ENCODE peak calls at places on chromosomes 6 and 20, in eight cellular contexts. L is HepG2, X is kidney, R is right atrium auricular region, C is putamen, G is neuronal stem cell, H is GF-D8, I is right lobe of liver. K is an unnamed sample.

GRCh38 chr6:166515072-166515810 is 71.2 kb downstream of the RAMACL start:
- DNase-seq in L (peak), X (no peak), R (no peak), C (no peak), G (no peak), H (no peak), I (no peak), K (no peak)

GRCh38 chr20:50930139-50931047 is 844 bp downstream of the ADNP start:
- DNase-seq in L (no peak), X (peak), R (no peak), C (peak), G (peak), H (no peak), I (peak), K (peak)

GRCh38 chr6:160462551-160463109 is 114.5 kb downstream of the SLC22A3 start:
- DNase-seq in L (no peak), X (no peak), R (no peak), C (no peak), G (no peak), H (peak), I (no peak), K (no peak)

GRCh38 chr6:44267252-44267651 is 1.9 kb upstream of the NFKBIE start:
- DNase-seq in L (no peak), X (no peak), R (no peak), C (no peak), G (no peak), H (no peak), I (no peak), K (no peak)

GRCh38 chr6:86937219-86938079 is at the start of gene HTR1E:
- DNase-seq in L (peak), X (peak), R (no peak), C (peak), G (peak), H (no peak), I (peak), K (peak)

GRCh38 chr6:47241742-47242482 is 67.8 kb downstream of the TNFRSF21 start:
- DNase-seq in L (no peak), X (no peak), R (no peak), C (no peak), G (no peak), H (no peak), I (no peak), K (no peak)

GRCh38 chr20:4483481-4483880 is 238.2 kb upstream of the PRND start:
- DNase-seq in L (no peak), X (no peak), R (no peak), C (no peak), G (no peak), H (no peak), I (no peak), K (no peak)

GRCh38 chr20:23889775-23890187 is 10.2 kb upstream of the CST5 start:
- DNase-seq in L (peak), X (no peak), R (no peak), C (peak), G (peak), H (no peak), I (peak), K (peak)

GRCh38 chr6:157224178-157224956 is 99.0 kb downstream of the TMEM242 start:
- DNase-seq in L (no peak), X (peak), R (peak), C (no peak), G (no peak), H (peak), I (no peak), K (peak)

GRCh38 chr20:37954626-37955025 is 51.7 kb downstream of the VSTM2L start:
- DNase-seq in L (no peak), X (no peak), R (peak), C (no peak), G (no peak), H (no peak), I (no peak), K (peak)

K was measured in left lobe of liver.